ENCODE peak calls at places on chromosomes 1 and 21, in nine cellular contexts. One of them, this sample, is unnamed.
A peak's percentile ranks its signal among the peaks of the same experiment; 100 is the strongest.

GRCh38 chr1:43319288-43319687 is 18.3 kb upstream of the MPL start:
- DNase-seq in esophagus squamous epithelium: no peak
- DNase-seq in osteoblast: no peak
- DNase-seq in fibroblast of lung: no peak
- DNase-seq in thoracic aorta: no peak
- DNase-seq in left ventricle myocardium inferior: no peak
- DNase-seq in psoas muscle: no peak
- DNase-seq in naive thymus-derived CD4-positive, alpha-beta T cell: no peak
- DNase-seq in transverse colon: no peak
- DNase-seq in this sample: no peak

GRCh38 chr1:24929876-24930702 is at the start of gene RUNX3:
- DNase-seq in esophagus squamous epithelium: peak; percentile 35
- DNase-seq in osteoblast: peak; percentile 100
- DNase-seq in fibroblast of lung: no peak
- DNase-seq in thoracic aorta: no peak
- DNase-seq in left ventricle myocardium inferior: peak; percentile 54
- DNase-seq in psoas muscle: peak; percentile 63
- DNase-seq in naive thymus-derived CD4-positive, alpha-beta T cell: peak; percentile 92
- DNase-seq in transverse colon: peak; percentile 83
- DNase-seq in this sample: no peak

GRCh38 chr21:44878053-44878982 is 4.8 kb upstream of the PTTG1IP start:
- DNase-seq in esophagus squamous epithelium: no peak
- DNase-seq in osteoblast: peak; percentile 73
- DNase-seq in fibroblast of lung: no peak
- DNase-seq in thoracic aorta: no peak
- DNase-seq in left ventricle myocardium inferior: peak; percentile 9
- DNase-seq in psoas muscle: no peak
- DNase-seq in naive thymus-derived CD4-positive, alpha-beta T cell: no peak
- DNase-seq in transverse colon: peak; percentile 39
- DNase-seq in this sample: no peak

GRCh38 chr1:172656576-172656975 is 2.3 kb upstream of the FASLG start:
- DNase-seq in esophagus squamous epithelium: no peak
- DNase-seq in osteoblast: peak; percentile 38
- DNase-seq in fibroblast of lung: no peak
- DNase-seq in thoracic aorta: no peak
- DNase-seq in left ventricle myocardium inferior: no peak
- DNase-seq in psoas muscle: no peak
- DNase-seq in naive thymus-derived CD4-positive, alpha-beta T cell: no peak
- DNase-seq in transverse colon: no peak
- DNase-seq in this sample: no peak

GRCh38 chr1:208238710-208239517 is 5.3 kb downstream of the PLXNA2 start:
- DNase-seq in esophagus squamous epithelium: no peak
- DNase-seq in osteoblast: peak; percentile 93
- DNase-seq in fibroblast of lung: peak; percentile 44
- DNase-seq in thoracic aorta: no peak
- DNase-seq in left ventricle myocardium inferior: no peak
- DNase-seq in psoas muscle: no peak
- DNase-seq in naive thymus-derived CD4-positive, alpha-beta T cell: no peak
- DNase-seq in transverse colon: no peak
- DNase-seq in this sample: no peak

GRCh38 chr1:94103608-94104007 is 17.3 kb downstream of the ABCA4 start:
- DNase-seq in esophagus squamous epithelium: no peak
- DNase-seq in osteoblast: no peak
- DNase-seq in fibroblast of lung: no peak
- DNase-seq in thoracic aorta: no peak
- DNase-seq in left ventricle myocardium inferior: no peak
- DNase-seq in psoas muscle: no peak
- DNase-seq in naive thymus-derived CD4-positive, alpha-beta T cell: no peak
- DNase-seq in transverse colon: no peak
- DNase-seq in this sample: no peak

GRCh38 chr1:224168859-224169380 is 14.1 kb upstream of the DEGS1 start:
- DNase-seq in esophagus squamous epithelium: no peak
- DNase-seq in osteoblast: peak; percentile 89
- DNase-seq in fibroblast of lung: peak; percentile 97
- DNase-seq in thoracic aorta: no peak
- DNase-seq in left ventricle myocardium inferior: no peak
- DNase-seq in psoas muscle: no peak
- DNase-seq in naive thymus-derived CD4-positive, alpha-beta T cell: peak; percentile 80
- DNase-seq in transverse colon: no peak
- DNase-seq in this sample: no peak

GRCh38 chr1:17671741-17672140 is 83.4 kb upstream of the ACTL8 start:
- DNase-seq in esophagus squamous epithelium: no peak
- DNase-seq in osteoblast: no peak
- DNase-seq in fibroblast of lung: no peak
- DNase-seq in thoracic aorta: no peak
- DNase-seq in left ventricle myocardium inferior: no peak
- DNase-seq in psoas muscle: no peak
- DNase-seq in naive thymus-derived CD4-positive, alpha-beta T cell: no peak
- DNase-seq in transverse colon: no peak
- DNase-seq in this sample: no peak

GRCh38 chr21:33198346-33199135 is 31.2 kb upstream of the IFNAR2 start:
- DNase-seq in esophagus squamous epithelium: no peak
- DNase-seq in osteoblast: no peak
- DNase-seq in fibroblast of lung: peak; percentile 60
- DNase-seq in thoracic aorta: no peak
- DNase-seq in left ventricle myocardium inferior: peak; percentile 58
- DNase-seq in psoas muscle: peak; percentile 51
- DNase-seq in naive thymus-derived CD4-positive, alpha-beta T cell: no peak
- DNase-seq in transverse colon: peak; percentile 35
- DNase-seq in this sample: no peak

GRCh38 chr1:1118011-1118892 is 2.4 kb upstream of the C1orf159 start:
- DNase-seq in esophagus squamous epithelium: no peak
- DNase-seq in osteoblast: peak; percentile 79
- DNase-seq in fibroblast of lung: no peak
- DNase-seq in thoracic aorta: no peak
- DNase-seq in left ventricle myocardium inferior: peak; percentile 10
- DNase-seq in psoas muscle: no peak
- DNase-seq in naive thymus-derived CD4-positive, alpha-beta T cell: no peak
- DNase-seq in transverse colon: peak; percentile 10
- DNase-seq in this sample: no peak

DNA sequence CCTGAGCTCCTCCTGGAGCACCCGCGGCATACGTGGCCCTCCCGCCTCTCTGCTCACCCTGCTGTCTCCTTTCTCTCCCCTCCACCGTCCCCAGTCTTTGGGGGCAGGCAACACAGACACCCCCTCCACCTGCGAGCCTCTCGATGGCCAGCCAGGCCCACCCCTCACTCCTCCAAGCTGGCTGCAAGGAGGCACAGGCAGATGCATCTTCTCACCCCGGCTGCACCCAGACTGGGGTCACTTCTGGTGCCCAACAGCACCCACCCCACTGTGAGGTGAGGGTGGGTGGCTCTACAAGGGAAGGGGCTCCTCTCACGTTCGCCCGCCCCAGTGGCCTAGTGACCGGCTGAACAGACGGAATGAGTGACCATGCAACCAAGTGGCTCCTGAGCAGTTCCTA is 108.0 kb upstream of the ARHGEF16 start:
- DNase-seq in esophagus squamous epithelium: no peak
- DNase-seq in osteoblast: no peak
- DNase-seq in fibroblast of lung: no peak
- DNase-seq in thoracic aorta: no peak
- DNase-seq in left ventricle myocardium inferior: no peak
- DNase-seq in psoas muscle: no peak
- DNase-seq in naive thymus-derived CD4-positive, alpha-beta T cell: no peak
- DNase-seq in transverse colon: no peak
- DNase-seq in this sample: no peak
- H3K27me3 ChIP-seq in esophagus squamous epithelium: no peaks in the 10 kb centered on the region
- H3K27me3 ChIP-seq in osteoblast: no peaks in the 10 kb centered on the region
- H3K27me3 ChIP-seq in fibroblast of lung: no peaks in the 10 kb centered on the region
- H3K27me3 ChIP-seq in thoracic aorta: no peaks in the 10 kb centered on the region
- H3K27me3 ChIP-seq in left ventricle myocardium inferior: peaks cover 47% of the 10 kb centered on the region
- H3K27me3 ChIP-seq in psoas muscle: peaks cover 44% of the 10 kb centered on the region
- H3K27me3 ChIP-seq in naive thymus-derived CD4-positive, alpha-beta T cell: no peaks in the 10 kb centered on the region
- H3K27me3 ChIP-seq in transverse colon: no peaks in the 10 kb centered on the region
- H3K27me3 ChIP-seq in this sample: peaks cover 4% of the 10 kb centered on the region

GRCh38 chr1:160704250-160704649 is 7.4 kb downstream of the CD48 start:
- DNase-seq in esophagus squamous epithelium: no peak
- DNase-seq in osteoblast: no peak
- DNase-seq in fibroblast of lung: no peak
- DNase-seq in thoracic aorta: no peak
- DNase-seq in left ventricle myocardium inferior: peak; percentile 19
- DNase-seq in psoas muscle: no peak
- DNase-seq in naive thymus-derived CD4-positive, alpha-beta T cell: no peak
- DNase-seq in transverse colon: no peak
- DNase-seq in this sample: no peak
- H3K27me3 ChIP-seq in esophagus squamous epithelium: no peaks in the 10 kb centered on the region
- H3K27me3 ChIP-seq in osteoblast: no peaks in the 10 kb centered on the region
- H3K27me3 ChIP-seq in fibroblast of lung: no peaks in the 10 kb centered on the region
- H3K27me3 ChIP-seq in thoracic aorta: no peaks in the 10 kb centered on the region
- H3K27me3 ChIP-seq in left ventricle myocardium inferior: peaks cover 22% of the 10 kb centered on the region
- H3K27me3 ChIP-seq in psoas muscle: no peaks in the 10 kb centered on the region
- H3K27me3 ChIP-seq in naive thymus-derived CD4-positive, alpha-beta T cell: no peaks in the 10 kb centered on the region
- H3K27me3 ChIP-seq in transverse colon: no peaks in the 10 kb centered on the region
- H3K27me3 ChIP-seq in this sample: no peaks in the 10 kb centered on the region

GRCh38 chr1:29673669-29674624 is 437.6 kb downstream of the PTPRU start:
- DNase-seq in esophagus squamous epithelium: no peak
- DNase-seq in osteoblast: peak; percentile 61
- DNase-seq in fibroblast of lung: no peak
- DNase-seq in thoracic aorta: no peak
- DNase-seq in left ventricle myocardium inferior: no peak
- DNase-seq in psoas muscle: no peak
- DNase-seq in naive thymus-derived CD4-positive, alpha-beta T cell: no peak
- DNase-seq in transverse colon: no peak
- DNase-seq in this sample: no peak
- H3K27me3 ChIP-seq in esophagus squamous epithelium: no peaks in the 10 kb centered on the region
- H3K27me3 ChIP-seq in osteoblast: no peaks in the 10 kb centered on the region
- H3K27me3 ChIP-seq in fibroblast of lung: no peaks in the 10 kb centered on the region
- H3K27me3 ChIP-seq in thoracic aorta: no peaks in the 10 kb centered on the region
- H3K27me3 ChIP-seq in left ventricle myocardium inferior: peaks cover 27% of the 10 kb centered on the region
- H3K27me3 ChIP-seq in psoas muscle: no peaks in the 10 kb centered on the region
- H3K27me3 ChIP-seq in naive thymus-derived CD4-positive, alpha-beta T cell: no peaks in the 10 kb centered on the region
- H3K27me3 ChIP-seq in transverse colon: no peaks in the 10 kb centered on the region
- H3K27me3 ChIP-seq in this sample: peaks cover 3% of the 10 kb centered on the region

GRCh38 chr1:232292818-232293217 is 337.1 kb downstream of the SIPA1L2 start:
- DNase-seq in esophagus squamous epithelium: no peak
- DNase-seq in osteoblast: no peak
- DNase-seq in fibroblast of lung: no peak
- DNase-seq in thoracic aorta: no peak
- DNase-seq in left ventricle myocardium inferior: no peak
- DNase-seq in psoas muscle: no peak
- DNase-seq in naive thymus-derived CD4-positive, alpha-beta T cell: no peak
- DNase-seq in transverse colon: no peak
- DNase-seq in this sample: no peak
- H3K27me3 ChIP-seq in esophagus squamous epithelium: no peaks in the 10 kb centered on the region
- H3K27me3 ChIP-seq in osteoblast: no peaks in the 10 kb centered on the region
- H3K27me3 ChIP-seq in fibroblast of lung: no peaks in the 10 kb centered on the region
- H3K27me3 ChIP-seq in thoracic aorta: no peaks in the 10 kb centered on the region
- H3K27me3 ChIP-seq in left ventricle myocardium inferior: no peaks in the 10 kb centered on the region
- H3K27me3 ChIP-seq in psoas muscle: no peaks in the 10 kb centered on the region
- H3K27me3 ChIP-seq in naive thymus-derived CD4-positive, alpha-beta T cell: no peaks in the 10 kb centered on the region
- H3K27me3 ChIP-seq in transverse colon: no peaks in the 10 kb centered on the region
- H3K27me3 ChIP-seq in this sample: no peaks in the 10 kb centered on the region

DNA sequence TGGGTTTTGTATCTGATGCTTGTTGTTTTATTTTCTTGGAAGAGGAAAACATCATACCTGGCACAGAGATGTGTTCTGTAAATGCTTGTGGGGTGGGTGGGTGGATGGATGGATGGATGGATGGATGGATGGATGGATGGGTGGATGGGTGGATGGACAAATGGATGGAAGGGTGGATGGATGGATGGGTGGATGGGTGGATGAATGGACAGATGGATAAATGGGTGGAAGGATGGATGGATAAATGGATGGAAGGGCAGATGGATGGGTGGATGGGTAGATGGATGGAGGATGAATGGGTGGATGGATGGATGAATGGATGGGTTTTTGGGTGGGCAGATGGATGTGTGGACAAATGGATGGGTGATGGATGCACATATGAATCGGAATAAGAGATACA is 111.5 kb downstream of the PDE9A start:
- DNase-seq in esophagus squamous epithelium: no peak
- DNase-seq in osteoblast: peak; percentile 30
- DNase-seq in fibroblast of lung: no peak
- DNase-seq in thoracic aorta: no peak
- DNase-seq in left ventricle myocardium inferior: no peak
- DNase-seq in psoas muscle: no peak
- DNase-seq in naive thymus-derived CD4-positive, alpha-beta T cell: no peak
- DNase-seq in transverse colon: no peak
- DNase-seq in this sample: no peak
- H3K27me3 ChIP-seq in esophagus squamous epithelium: no peaks in the 10 kb centered on the region
- H3K27me3 ChIP-seq in osteoblast: peaks cover 3% of the 10 kb centered on the region
- H3K27me3 ChIP-seq in fibroblast of lung: no peaks in the 10 kb centered on the region
- H3K27me3 ChIP-seq in thoracic aorta: no peaks in the 10 kb centered on the region
- H3K27me3 ChIP-seq in left ventricle myocardium inferior: peaks cover 5% of the 10 kb centered on the region
- H3K27me3 ChIP-seq in psoas muscle: peaks cover 5% of the 10 kb centered on the region
- H3K27me3 ChIP-seq in naive thymus-derived CD4-positive, alpha-beta T cell: no peaks in the 10 kb centered on the region
- H3K27me3 ChIP-seq in transverse colon: no peaks in the 10 kb centered on the region
- H3K27me3 ChIP-seq in this sample: peaks cover 3% of the 10 kb centered on the region

DNA sequence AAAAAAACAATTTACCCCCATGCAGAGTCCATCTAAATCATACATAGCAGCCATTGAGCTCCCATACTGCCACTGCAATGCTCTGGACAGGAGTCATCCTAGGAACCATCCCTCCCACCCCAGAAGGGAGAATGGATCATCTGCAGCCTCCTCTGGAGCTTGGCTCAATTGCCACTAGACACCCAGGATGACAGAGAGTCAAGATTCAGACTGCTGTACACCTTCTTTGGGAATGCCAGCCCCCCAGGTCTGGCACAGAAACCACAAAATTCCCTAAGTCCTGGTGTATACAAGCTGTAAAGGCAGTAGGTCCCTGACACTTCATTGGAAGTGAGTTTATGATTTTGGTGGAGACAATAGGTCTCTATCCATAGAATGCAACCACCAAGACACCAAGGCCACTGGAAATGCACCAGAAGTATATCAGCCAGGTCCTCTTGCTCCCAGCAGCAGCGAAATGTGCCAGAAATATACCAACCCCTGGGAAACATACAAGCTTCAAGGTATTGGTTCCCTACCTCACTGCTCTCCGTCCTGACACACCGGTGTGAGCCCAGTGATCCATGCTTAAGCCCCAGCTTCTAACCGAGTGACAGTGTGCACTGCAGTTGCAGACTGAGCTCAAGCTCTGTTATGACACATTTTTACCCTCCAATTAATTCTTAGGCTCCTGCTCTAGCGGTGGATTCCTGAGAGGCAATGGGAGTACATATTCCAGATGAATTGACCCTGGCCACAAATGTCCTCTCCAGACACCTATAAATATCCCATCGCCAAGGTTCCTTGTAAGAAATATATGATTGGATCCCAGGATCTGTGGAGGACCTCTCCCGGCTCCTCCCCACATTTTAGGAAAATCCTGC is 4.4 kb downstream of the TAL1 start:
- DNase-seq in esophagus squamous epithelium: no peak
- DNase-seq in osteoblast: peak; percentile 79
- DNase-seq in fibroblast of lung: no peak
- DNase-seq in thoracic aorta: no peak
- DNase-seq in left ventricle myocardium inferior: no peak
- DNase-seq in psoas muscle: no peak
- DNase-seq in naive thymus-derived CD4-positive, alpha-beta T cell: no peak
- DNase-seq in transverse colon: no peak
- DNase-seq in this sample: no peak
- H3K27me3 ChIP-seq in esophagus squamous epithelium: peaks cover 53% of the 10 kb centered on the region
- H3K27me3 ChIP-seq in osteoblast: peaks cover 96% of the 10 kb centered on the region
- H3K27me3 ChIP-seq in fibroblast of lung: peaks cover 86% of the 10 kb centered on the region
- H3K27me3 ChIP-seq in thoracic aorta: peaks cover 31% of the 10 kb centered on the region
- H3K27me3 ChIP-seq in left ventricle myocardium inferior: peaks cover 100% of the 10 kb centered on the region
- H3K27me3 ChIP-seq in psoas muscle: peaks cover 100% of the 10 kb centered on the region
- H3K27me3 ChIP-seq in naive thymus-derived CD4-positive, alpha-beta T cell: peaks cover 21% of the 10 kb centered on the region
- H3K27me3 ChIP-seq in transverse colon: peaks cover 100% of the 10 kb centered on the region
- H3K27me3 ChIP-seq in this sample: peaks cover 98% of the 10 kb centered on the region